ENCODE peak calls at places on chromosome 14, in five cellular contexts. U is prostate gland, D is body of pancreas, V is fibroblast of lung, R is adrenal gland. P is an unnamed sample.

GRCh38 chr14:105487449-105487985 is 831 bp downstream of the CRIP1 start:
- DNase-seq in U (no peak), D (no peak), V (no peak), R (no peak), P (peak)

GRCh38 chr14:50835280-50835679 is 4.3 kb upstream of the NIN start:
- DNase-seq in U (no peak), D (no peak), V (no peak), R (no peak), P (no peak)

GRCh38 chr14:22225526-22226133 is 363.4 kb downstream of the DAD1 start:
- DNase-seq in U (no peak), D (no peak), V (peak), R (no peak), P (no peak)

GRCh38 chr14:49280566-49280965 is 305.6 kb downstream of the RPS29 start:
- DNase-seq in U (no peak), D (no peak), V (no peak), R (no peak), P (no peak)

GRCh38 chr14:103260629-103261124 is 73.4 kb upstream of the EIF5 start:
- DNase-seq in U (peak), D (peak), V (peak), R (peak), P (peak)

GRCh38 chr14:89427426-89428162 is 10.6 kb upstream of the FOXN3 start:
- DNase-seq in U (peak), D (no peak), V (peak), R (no peak), P (peak)

GRCh38 chr14:44372807-44373497 is 134.1 kb downstream of the FSCB start:
- DNase-seq in U (no peak), D (no peak), V (no peak), R (no peak), P (no peak)

GRCh38 chr14:72810201-72810600 is 83.7 kb downstream of the DPF3 start:
- DNase-seq in U (no peak), D (no peak), V (no peak), R (no peak), P (no peak)

GRCh38 chr14:100076133-100076532 is 10.9 kb downstream of the EVL start:
- DNase-seq in U (no peak), D (no peak), V (peak), R (peak), P (no peak)

GRCh38 chr14:52473557-52473956 is 78.7 kb downstream of the TXNDC16 start:
- DNase-seq in U (no peak), D (no peak), V (peak), R (no peak), P (no peak)

GRCh38 chr14:36271939-36272907 is 48.2 kb downstream of the MBIP start:
- DNase-seq in U (no peak), D (no peak), V (peak), R (no peak), P (peak)

GRCh38 chr14:30058401-30058800 is 130.8 kb upstream of the PRKD1 start:
- DNase-seq in U (no peak), D (no peak), V (no peak), R (no peak), P (no peak)

GRCh38 chr14:61652526-61653262 is 42.6 kb upstream of the HIF1A start:
- DNase-seq in U (no peak), D (no peak), V (no peak), R (no peak), P (no peak)

GRCh38 chr14:80275208-80275850 is 64.0 kb upstream of the DIO2 start:
- DNase-seq in U (no peak), D (no peak), V (peak), R (no peak), P (no peak)

GRCh38 chr14:100222219-100223093 is 16.5 kb upstream of the YY1 start:
- DNase-seq in U (no peak), D (no peak), V (no peak), R (no peak), P (no peak)

GRCh38 chr14:96975116-96975515 is 177.9 kb downstream of the VRK1 start:
- DNase-seq in U (no peak), D (no peak), V (no peak), R (no peak), P (no peak)

GRCh38 chr14:34363733-34364134 is 98.3 kb downstream of the SPTSSA start:
- DNase-seq in U (no peak), D (no peak), V (no peak), R (no peak), P (no peak)

GRCh38 chr14:89507521-89507920 is 90.5 kb upstream of the FOXN3 start:
- DNase-seq in U (no peak), D (no peak), V (peak), R (no peak), P (no peak)

GRCh38 chr14:42192659-42193425 is 586.2 kb downstream of the LRFN5 start:
- DNase-seq in U (peak), D (no peak), V (peak), R (no peak), P (no peak)

GRCh38 chr14:80609055-80609454 is 332.5 kb downstream of the CEP128 start:
- DNase-seq in U (no peak), D (no peak), V (no peak), R (no peak), P (no peak)

GRCh38 chr14:104329793-104330192 is 191.4 kb downstream of the KIF26A start:
- DNase-seq in U (no peak), D (no peak), V (no peak), R (no peak), P (no peak)

GRCh38 chr14:49971156-49972141 is 78.6 kb downstream of the ARF6 start:
- DNase-seq in U (no peak), D (no peak), V (peak), R (no peak), P (no peak)

GRCh38 chr14:77248666-77249065 is 22.3 kb downstream of the NGB start:
- DNase-seq in U (no peak), D (no peak), V (no peak), R (no peak), P (no peak)

GRCh38 chr14:31269599-31270195 is 62.1 kb upstream of the HECTD1 start:
- DNase-seq in U (no peak), D (no peak), V (peak), R (no peak), P (no peak)

GRCh38 chr14:90519262-90519920 is 122.6 kb downstream of the CALM1 start:
- DNase-seq in U (no peak), D (no peak), V (no peak), R (no peak), P (no peak)

GRCh38 chr14:66233571-66233970 is 252.6 kb upstream of the CCDC196 start:
- DNase-seq in U (no peak), D (no peak), V (no peak), R (no peak), P (no peak)

GRCh38 chr14:66234411-66234810 is 251.8 kb upstream of the CCDC196 start:
- DNase-seq in U (no peak), D (no peak), V (no peak), R (no peak), P (no peak)

GRCh38 chr14:66237701-66238100 is 248.5 kb upstream of the CCDC196 start:
- DNase-seq in U (no peak), D (no peak), V (no peak), R (no peak), P (no peak)

GRCh38 chr14:66228267-66228970 is 257.8 kb upstream of the CCDC196 start:
- DNase-seq in U (no peak), D (no peak), V (peak), R (peak), P (no peak)

DNA sequence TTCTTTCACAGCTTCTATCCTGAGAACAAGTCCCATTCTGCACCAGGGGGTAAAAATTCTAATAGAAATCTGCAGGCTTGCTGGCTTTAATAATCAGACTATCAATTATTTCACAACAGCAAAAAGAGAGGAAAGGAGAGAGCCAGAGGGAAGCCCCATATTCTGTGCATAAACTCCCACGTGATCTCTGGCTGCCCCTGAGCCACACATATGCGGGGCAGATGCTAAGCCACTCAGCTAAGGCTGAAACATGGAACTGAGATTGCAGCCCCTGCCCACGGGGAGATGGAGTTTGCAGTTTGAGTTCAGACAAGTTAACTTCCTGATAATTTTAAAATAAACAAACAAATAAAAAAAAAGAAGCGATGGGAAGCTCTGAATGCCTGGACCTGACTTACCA is 254.3 kb upstream of the CCDC196 start:
- DNase-seq in U (no peak), D (no peak), V (no peak), R (no peak), P (no peak)
- H3K4me3 ChIP-seq in U (no peak), D (no peak), V (no peak), R (no peak), P (no peak)

GRCh38 chr14:101596742-101597141 is 35.4 kb downstream of the DIO3 start:
- DNase-seq in U (no peak), D (no peak), V (no peak), R (no peak), P (no peak)

GRCh38 chr14:101599234-101599885 is 38.1 kb downstream of the DIO3 start:
- DNase-seq in U (no peak), D (no peak), V (no peak), R (no peak), P (no peak)

GRCh38 chr14:101600336-101600890 is 39.1 kb downstream of the DIO3 start:
- DNase-seq in U (no peak), D (no peak), V (no peak), R (no peak), P (no peak)

GRCh38 chr14:101598159-101598558 is 36.9 kb downstream of the DIO3 start:
- DNase-seq in U (no peak), D (no peak), V (no peak), R (no peak), P (no peak)

GRCh38 chr14:101598571-101599233 is 37.4 kb downstream of the DIO3 start:
- DNase-seq in U (no peak), D (no peak), V (no peak), R (no peak), P (no peak)
- TF ChIP-seq CTCF in U (no peak), D (no peak), V (no peak), R (no peak), P (no peak)

GRCh38 chr14:32941668-32942065 is 3.0 kb downstream of the NPAS3 start:
- DNase-seq in U (no peak), D (no peak), V (no peak), R (no peak), P (no peak)
- H3K4me3 ChIP-seq in U (no peak), D (no peak), V (no peak), R (no peak), P (no peak)

GRCh38 chr14:82999802-83000201 is 1466.1 kb upstream of the SEL1L start:
- DNase-seq in U (no peak), D (no peak), V (peak), R (no peak), P (no peak)
- TF ChIP-seq CTCF in U (no peak), D (no peak), V (peak), R (no peak), P (no peak)

GRCh38 chr14:53956427-53957201 is at the start of gene BMP4:
- DNase-seq in U (peak), D (peak), V (peak), R (peak), P (peak)

GRCh38 chr14:53953828-53954550 is 2.6 kb downstream of the BMP4 start:
- DNase-seq in U (peak), D (peak), V (peak), R (peak), P (peak)

GRCh38 chr14:53955671-53956426 is 776 bp downstream of the BMP4 start:
- DNase-seq in U (peak), D (no peak), V (peak), R (peak), P (peak)

GRCh38 chr14:53954551-53955233 is 1.9 kb downstream of the BMP4 start:
- DNase-seq in U (no peak), D (no peak), V (peak), R (peak), P (peak)

DNA sequence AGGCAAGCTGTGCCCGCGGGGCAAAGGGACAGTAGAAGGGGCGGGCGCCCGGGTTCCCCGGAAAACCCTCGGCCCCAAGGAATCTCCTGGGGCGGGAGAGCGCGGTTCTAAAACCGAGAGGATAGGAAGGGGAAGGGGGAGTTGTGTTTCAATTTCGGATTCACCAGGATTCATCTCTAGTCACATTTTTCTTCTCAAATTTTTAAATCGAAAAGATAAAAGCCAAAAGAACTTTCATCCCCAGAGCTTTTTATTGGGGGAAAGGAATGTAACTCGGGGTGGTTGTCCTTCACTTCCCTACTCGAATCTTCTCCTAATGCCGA is 1.4 kb downstream of the BMP4 start:
- DNase-seq in U (no peak), D (no peak), V (no peak), R (no peak), P (no peak)
- H3K4me3 ChIP-seq in U (peak), D (no peak), V (peak), R (no peak), P (peak)

DNA sequence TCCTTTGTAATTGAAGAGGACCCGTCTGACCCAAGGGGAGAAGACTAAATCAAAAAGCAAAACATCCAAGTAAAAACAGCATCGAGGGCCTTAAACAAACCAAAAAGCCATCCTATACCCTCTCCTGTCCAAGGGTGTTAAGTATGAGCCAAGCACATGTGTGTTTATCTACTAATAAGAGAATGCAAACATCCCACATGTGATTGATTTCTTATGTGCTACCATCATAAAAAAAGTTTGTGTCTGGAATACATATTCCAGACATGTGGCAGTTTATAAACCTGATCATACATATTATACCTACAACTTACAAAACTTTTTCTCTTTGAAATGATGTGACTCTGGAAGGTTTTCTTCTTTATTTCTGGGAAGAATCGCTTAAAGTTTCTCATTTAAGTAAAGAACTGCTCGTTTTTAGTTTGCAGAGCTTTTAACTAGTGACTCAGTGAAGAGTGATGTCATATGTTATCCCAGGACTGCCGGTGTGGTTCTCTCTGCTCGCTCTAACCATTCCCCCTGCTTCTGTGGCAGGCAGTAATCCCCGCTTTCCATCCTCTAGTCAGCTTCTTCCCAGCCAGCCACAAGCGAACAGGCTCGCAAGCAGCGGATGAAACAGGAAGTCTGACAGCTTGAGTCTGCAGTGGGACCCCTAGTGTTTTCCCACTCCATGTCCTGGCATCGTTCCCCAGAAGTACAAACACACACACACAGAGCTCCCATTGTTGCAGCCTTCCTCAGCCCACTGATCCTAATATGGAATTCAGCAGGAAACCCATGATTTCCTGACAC is 431 bp upstream of the RHOJ start:
- DNase-seq in U (peak), D (peak), V (peak), R (peak), P (peak)
- TF ChIP-seq CTCF in U (no peak), D (no peak), V (peak), R (no peak), P (no peak)

DNA sequence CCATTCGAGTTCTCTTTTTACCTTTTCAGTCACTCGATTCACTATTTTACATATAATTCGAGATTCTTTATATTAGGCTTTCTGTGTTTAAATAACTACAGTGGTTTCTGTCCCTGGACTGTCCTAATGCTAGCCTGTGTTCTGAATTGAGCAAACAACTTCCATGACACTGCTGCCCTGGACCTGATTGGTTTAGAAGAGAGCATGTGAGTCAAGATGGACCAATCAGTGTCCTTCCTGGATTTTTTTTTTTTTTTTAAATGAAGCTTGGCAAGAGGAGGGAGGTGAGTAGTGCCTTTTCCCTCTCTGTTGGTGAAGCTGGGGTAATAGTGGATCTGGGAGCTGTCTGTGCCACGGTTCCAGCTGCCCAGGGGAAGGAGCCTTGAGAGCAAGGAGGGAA is 261.8 kb downstream of the PCNX1 start:
- DNase-seq in U (no peak), D (no peak), V (no peak), R (no peak), P (no peak)
- H3K4me3 ChIP-seq in U (no peak), D (no peak), V (no peak), R (no peak), P (no peak)

DNA sequence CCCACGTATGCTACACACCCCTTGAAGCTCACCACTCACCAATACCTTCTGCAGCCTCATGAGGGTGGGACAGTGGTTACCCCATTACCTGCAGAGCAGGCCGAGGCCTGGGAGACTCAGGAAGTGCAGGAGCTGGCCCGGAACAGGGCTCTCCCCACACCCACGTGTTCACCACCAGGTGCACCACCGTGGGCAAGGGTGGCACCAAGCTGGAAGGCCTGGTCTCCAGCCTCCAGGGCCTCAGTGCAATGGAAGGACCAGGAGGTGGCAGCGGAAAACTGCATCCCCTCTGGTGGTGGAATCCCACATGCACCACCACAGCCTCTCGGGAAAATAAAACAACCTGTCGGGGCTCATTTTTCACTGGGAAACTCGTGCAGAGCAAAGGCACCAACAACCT is 36.4 kb downstream of the ITPK1 start:
- DNase-seq in U (no peak), D (no peak), V (no peak), R (no peak), P (no peak)
- TF ChIP-seq CTCF in U (no peak), D (no peak), V (no peak), R (no peak), P (no peak)

DNA sequence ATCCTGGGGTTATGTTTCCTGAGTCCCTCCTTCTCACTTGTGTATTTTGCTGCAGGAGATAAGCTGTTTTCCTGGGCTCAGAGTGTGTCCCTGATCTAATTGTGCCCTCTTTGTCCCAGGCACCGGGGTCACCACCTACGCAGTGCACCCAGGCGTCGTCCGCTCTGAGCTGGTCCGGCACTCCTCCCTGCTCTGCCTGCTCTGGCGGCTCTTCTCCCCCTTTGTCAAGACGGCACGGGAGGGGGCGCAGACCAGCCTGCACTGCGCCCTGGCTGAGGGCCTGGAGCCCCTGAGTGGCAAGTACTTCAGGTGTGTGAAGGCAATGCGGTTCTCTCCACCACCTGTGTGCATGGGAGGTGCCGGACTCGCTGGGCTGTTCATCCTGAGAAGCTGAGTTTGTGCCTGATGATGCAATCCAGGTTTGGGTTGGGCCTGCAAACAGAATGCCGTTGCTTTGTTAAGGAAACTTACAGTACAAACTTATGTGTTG is 27.4 kb downstream of the RDH12 start:
- DNase-seq in U (peak), D (peak), V (no peak), R (no peak), P (peak)
- H3K4me3 ChIP-seq in U (no peak), D (no peak), V (no peak), R (no peak), P (no peak)